ENCODE peak calls at places on chromosomes 12 and 14, in seven cellular contexts. T, D, O, Q, V, Y and L are unnamed samples.

GRCh38 chr12:54029529-54030441 is 1.5 kb downstream of the HOXC6 start:
- DNase-seq in D (no peak), V (peak), Q (no peak), O (no peak), T (no peak), Y (no peak), L (no peak)

GRCh38 chr14:95510804-95511203 is 5.6 kb downstream of the SYNE3 start:
- DNase-seq in T (no peak), D (no peak), O (no peak), Q (no peak), Y (no peak), V (no peak), L (no peak)

GRCh38 chr14:73696466-73697390 is 17.5 kb downstream of the PNMA1 start:
- DNase-seq in O (no peak), Q (no peak), V (no peak), Y (peak), T (no peak), D (peak), L (no peak)

GRCh38 chr14:73785834-73786631 is 65.6 kb upstream of the PTGR2 start:
- DNase-seq in V (peak), O (peak), Q (peak), D (peak), T (peak), Y (peak), L (peak)

GRCh38 chr12:57429473-57430116 is 1.2 kb downstream of the R3HDM2 start:
- DNase-seq in O (peak), V (no peak), T (no peak), Y (peak), D (no peak), Q (no peak), L (no peak)

GRCh38 chr12:47903927-47904646 is 707 bp downstream of the VDR start:
- DNase-seq in O (peak), V (peak), Y (peak), D (peak), T (no peak), Q (peak), L (no peak)

GRCh38 chr12:48199784-48200198 is 3.3 kb downstream of the OR10AD1 start:
- DNase-seq in D (peak), Y (peak), T (no peak), V (no peak), Q (no peak), O (peak), L (no peak)

GRCh38 chr14:50083467-50084337 is 32.7 kb downstream of the VCPKMT start:
- DNase-seq in V (peak), O (no peak), Q (no peak), T (no peak), Y (no peak), D (no peak), L (peak)

GRCh38 chr12:51368640-51369517 is 22.3 kb downstream of the GALNT6 start:
- DNase-seq in T (no peak), O (peak), D (peak), Q (peak), Y (peak), V (peak), L (peak)

GRCh38 chr14:99675381-99675835 is 8.7 kb upstream of the CYP46A1 start:
- DNase-seq in O (no peak), V (peak), D (no peak), T (no peak), Y (no peak), Q (no peak), L (no peak)

GRCh38 chr14:93430889-93431670 is at the start of gene UNC79:
- DNase-seq in D (no peak), Q (no peak), Y (peak), T (peak), V (no peak), O (peak), L (no peak)

GRCh38 chr12:95591731-95592130 is 40.5 kb upstream of the USP44 start:
- DNase-seq in T (no peak), Q (no peak), V (no peak), O (peak), D (no peak), Y (no peak), L (no peak)

GRCh38 chr12:119609358-119609757 is 15.8 kb downstream of the TMEM233 start:
- DNase-seq in D (no peak), Q (no peak), V (no peak), T (no peak), O (no peak), Y (no peak), L (no peak)

GRCh38 chr14:98889107-98889835 is 382.7 kb downstream of the BCL11B start:
- DNase-seq in T (no peak), O (no peak), Y (no peak), D (no peak), Q (no peak), V (no peak), L (no peak)

GRCh38 chr14:104551851-104552737 is 27.5 kb upstream of the C14orf180 start:
- DNase-seq in O (no peak), T (peak), D (no peak), Q (no peak), Y (no peak), V (peak), L (no peak)

GRCh38 chr12:87038098-87038497 is 781.9 kb upstream of the MGAT4C start:
- DNase-seq in V (no peak), O (no peak), Y (no peak), Q (no peak), D (no peak), T (no peak), L (no peak)

GRCh38 chr14:25050494-25051170 is 685 bp upstream of the STXBP6 start:
- DNase-seq in Y (peak), V (no peak), O (peak), D (peak), Q (no peak), T (no peak), L (no peak)

GRCh38 chr14:89255852-89256251 is 161.2 kb downstream of the FOXN3 start:
- DNase-seq in Y (no peak), V (no peak), Q (no peak), D (no peak), O (no peak), T (no peak), L (no peak)

GRCh38 chr12:106780010-106780625 is 5.6 kb downstream of the RIC8B start:
- DNase-seq in V (no peak), T (no peak), Q (no peak), Y (no peak), O (no peak), D (peak), L (no peak)

GRCh38 chr12:132342322-132342721 is 12.9 kb upstream of the GALNT9 start:
- DNase-seq in T (no peak), Q (no peak), O (no peak), V (no peak), D (no peak), Y (no peak), L (no peak)
- TF ChIP-seq CTCF in T (peak), Q (peak), O (peak), V (peak), D (no peak), Y (peak), L (no peak)

GRCh38 chr12:124273630-124274029 is 21.3 kb upstream of the RFLNA start:
- DNase-seq in D (no peak), Y (peak), V (no peak), O (peak), Q (no peak), T (no peak), L (no peak)
- TF ChIP-seq CTCF in D (peak), Y (peak), V (no peak), O (peak), Q (no peak), T (peak), L (no peak)

GRCh38 chr14:103385153-103385993 is at the start of gene MARK3:
- DNase-seq in O (peak), T (peak), V (peak), D (peak), Q (peak), Y (peak), L (peak)
- TF ChIP-seq CTCF in O (peak), T (peak), V (no peak), D (peak), Q (peak), Y (peak), L (peak)

GRCh38 chr14:102317564-102318248 is 1.8 kb upstream of the ZNF839 start:
- DNase-seq in O (peak), Q (no peak), Y (no peak), D (no peak), V (no peak), T (no peak), L (no peak)
- TF ChIP-seq CTCF in O (peak), Q (no peak), Y (no peak), D (no peak), V (no peak), T (no peak), L (no peak)

DNA sequence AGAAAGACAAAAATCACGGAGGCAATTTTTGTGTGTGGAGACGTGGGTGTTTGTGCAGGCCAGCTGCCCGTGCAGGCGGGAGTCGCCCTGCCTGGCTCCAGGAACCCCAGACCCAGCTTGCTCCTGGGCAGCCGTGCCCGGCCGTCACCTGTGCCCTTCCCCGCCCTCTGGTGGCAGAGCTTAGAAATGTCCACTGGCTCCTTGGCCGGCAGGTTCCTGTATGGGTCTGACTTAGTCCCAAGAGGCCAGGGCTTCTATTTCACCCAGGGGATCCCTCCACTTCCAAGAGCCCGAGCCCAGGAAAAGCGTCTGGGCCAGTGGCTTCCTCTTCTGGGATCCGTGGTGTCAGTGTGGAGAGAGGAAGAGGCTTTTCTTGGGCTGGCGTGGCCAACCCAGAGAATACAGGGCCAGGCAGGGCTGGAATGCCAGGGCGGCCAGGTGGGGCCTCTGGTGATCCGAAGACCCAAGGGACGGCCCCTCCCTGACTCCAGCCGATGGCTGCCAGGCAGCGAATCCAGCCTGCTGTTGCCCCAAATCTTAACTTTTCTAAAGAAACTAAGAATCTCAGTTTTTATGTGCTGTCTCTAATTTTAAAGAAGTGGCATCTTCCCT is 120.9 kb downstream of the TMEM132C start:
- DNase-seq in V (no peak), T (no peak), O (no peak), D (no peak), Q (no peak), Y (peak), L (no peak)
- TF ChIP-seq CTCF in V (peak), T (peak), O (peak), D (peak), Q (no peak), Y (peak), L (no peak)

DNA sequence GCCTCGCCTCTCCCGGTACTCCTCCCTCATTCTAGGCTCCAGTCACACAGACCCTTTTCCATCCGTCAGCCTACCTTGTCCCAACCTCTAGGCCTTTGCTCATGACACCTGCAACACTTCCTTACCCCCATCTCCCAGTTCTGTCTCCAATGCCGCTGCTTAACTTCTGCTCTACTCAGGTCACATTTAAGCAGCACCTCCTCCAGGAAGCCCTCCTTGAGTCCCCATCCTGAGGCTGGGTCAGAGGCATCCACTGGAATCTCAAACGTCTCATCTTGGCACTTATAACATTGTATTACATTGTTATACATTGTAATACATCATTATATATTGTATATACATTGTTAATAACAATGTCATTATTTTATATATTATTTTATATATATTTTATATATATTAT is 32.8 kb downstream of the RASAL1 start:
- DNase-seq in V (no peak), Q (no peak), D (no peak), O (no peak), T (no peak), Y (no peak), L (no peak)
- TF ChIP-seq CTCF in V (no peak), Q (no peak), D (no peak), O (no peak), T (no peak), Y (no peak), L (no peak)

DNA sequence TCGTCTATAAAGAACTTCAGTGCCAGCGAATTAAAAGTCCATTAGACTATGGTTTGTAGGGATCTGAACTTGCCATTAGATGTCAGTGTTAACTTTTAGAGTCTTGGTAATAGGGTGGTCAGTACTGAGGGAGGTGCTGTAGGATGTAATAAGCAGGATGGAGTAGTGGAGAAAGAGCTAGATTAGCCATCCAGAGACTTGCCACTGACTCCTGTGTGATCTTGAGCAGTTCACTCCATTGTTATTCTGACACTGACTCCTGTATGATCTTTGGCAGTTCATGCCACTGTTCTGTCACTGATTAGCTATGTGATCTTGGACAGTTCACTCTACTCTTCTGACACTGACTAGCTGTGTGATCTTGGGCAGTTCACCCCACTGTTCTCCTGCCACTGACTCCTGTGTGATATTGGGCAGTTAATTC is 133.6 kb downstream of the TTLL5 start:
- DNase-seq in T (no peak), Y (peak), D (peak), V (no peak), Q (no peak), O (peak), L (no peak)
- TF ChIP-seq CTCF in T (no peak), Y (peak), D (peak), V (peak), Q (no peak), O (peak), L (no peak)

GRCh38 chr14:31716208-31716607 is 155.0 kb downstream of the NUBPL start:
- DNase-seq in Y (no peak), D (peak), O (no peak), T (no peak), V (no peak), Q (no peak), L (no peak)
- TF ChIP-seq CTCF in Y (no peak), D (no peak), O (no peak), T (no peak), V (no peak), Q (no peak), L (no peak)